ENCODE peak calls at places on chromosome 11, in eight cellular contexts. One of them, this sample, is unnamed.

GRCh38 chr11:3088806-3089205 is 31.6 kb upstream of the CARS1 start:
- DNase-seq in heart left ventricle: no peak
- DNase-seq in fibroblast of mammary gland: no peak
- DNase-seq in transverse colon: no peak
- DNase-seq in RWPE1: no peak
- DNase-seq in neural crest cell: no peak
- DNase-seq in GM10248: peak; percentile 10
- DNase-seq in retinal pigment epithelial cell: no peak
- DNase-seq in this sample: peak; percentile 28

GRCh38 chr11:44777537-44778199 is 50.9 kb downstream of the TSPAN18 start:
- DNase-seq in GM10248: no peak
- DNase-seq in neural crest cell: no peak
- DNase-seq in heart left ventricle: no peak
- DNase-seq in RWPE1: no peak
- DNase-seq in fibroblast of mammary gland: no peak
- DNase-seq in retinal pigment epithelial cell: no peak
- DNase-seq in transverse colon: no peak
- DNase-seq in this sample: no peak

GRCh38 chr11:62104816-62105610 is 18.8 kb upstream of the INCENP start:
- DNase-seq in transverse colon: no peak
- DNase-seq in neural crest cell: no peak
- DNase-seq in GM10248: no peak
- DNase-seq in RWPE1: no peak
- DNase-seq in heart left ventricle: no peak
- DNase-seq in retinal pigment epithelial cell: no peak
- DNase-seq in fibroblast of mammary gland: peak; percentile 86
- DNase-seq in this sample: no peak

GRCh38 chr11:130070109-130070828 is 575 bp downstream of the APLP2 start:
- DNase-seq in RWPE1: peak; percentile 29
- DNase-seq in retinal pigment epithelial cell: no peak
- DNase-seq in GM10248: peak; percentile 62
- DNase-seq in transverse colon: peak; percentile 52
- DNase-seq in neural crest cell: peak; percentile 37
- DNase-seq in fibroblast of mammary gland: no peak
- DNase-seq in heart left ventricle: peak; percentile 42
- DNase-seq in this sample: peak; percentile 75

GRCh38 chr11:62694455-62695167 is 5.3 kb upstream of the LRRN4CL start:
- DNase-seq in transverse colon: peak; percentile 85
- DNase-seq in retinal pigment epithelial cell: no peak
- DNase-seq in heart left ventricle: peak; percentile 90
- DNase-seq in neural crest cell: peak; percentile 74
- DNase-seq in fibroblast of mammary gland: peak; percentile 92
- DNase-seq in GM10248: peak; percentile 82
- DNase-seq in RWPE1: no peak
- DNase-seq in this sample: peak; percentile 84

GRCh38 chr11:122115520-122116343 is at the start of gene BLID:
- DNase-seq in GM10248: no peak
- DNase-seq in fibroblast of mammary gland: peak; percentile 61
- DNase-seq in retinal pigment epithelial cell: no peak
- DNase-seq in heart left ventricle: no peak
- DNase-seq in neural crest cell: peak; percentile 47
- DNase-seq in RWPE1: no peak
- DNase-seq in transverse colon: peak; percentile 19
- DNase-seq in this sample: no peak

GRCh38 chr11:94219771-94220170 is 84.6 kb upstream of the IZUMO1R start:
- DNase-seq in RWPE1: no peak
- DNase-seq in retinal pigment epithelial cell: no peak
- DNase-seq in fibroblast of mammary gland: no peak
- DNase-seq in neural crest cell: no peak
- DNase-seq in transverse colon: no peak
- DNase-seq in GM10248: no peak
- DNase-seq in heart left ventricle: no peak
- DNase-seq in this sample: no peak

GRCh38 chr11:285021-285893 is 3.7 kb upstream of the PGGHG start:
- DNase-seq in heart left ventricle: no peak
- DNase-seq in fibroblast of mammary gland: no peak
- DNase-seq in transverse colon: no peak
- DNase-seq in GM10248: no peak
- DNase-seq in neural crest cell: no peak
- DNase-seq in RWPE1: no peak
- DNase-seq in retinal pigment epithelial cell: no peak
- DNase-seq in this sample: peak; percentile 18

GRCh38 chr11:112563808-112564207 is 303.1 kb upstream of the PLET1 start:
- DNase-seq in transverse colon: no peak
- DNase-seq in retinal pigment epithelial cell: no peak
- DNase-seq in GM10248: no peak
- DNase-seq in RWPE1: no peak
- DNase-seq in fibroblast of mammary gland: no peak
- DNase-seq in heart left ventricle: no peak
- DNase-seq in neural crest cell: no peak
- DNase-seq in this sample: no peak

GRCh38 chr11:47616726-47617416 is 22.7 kb upstream of the C1QTNF4 start:
- DNase-seq in GM10248: peak; percentile 49
- DNase-seq in RWPE1: peak; percentile 30
- DNase-seq in fibroblast of mammary gland: peak; percentile 85
- DNase-seq in transverse colon: peak; percentile 25
- DNase-seq in heart left ventricle: peak; percentile 66
- DNase-seq in neural crest cell: peak; percentile 39
- DNase-seq in retinal pigment epithelial cell: no peak
- DNase-seq in this sample: peak; percentile 55

GRCh38 chr11:77687088-77687487 is 49.5 kb upstream of the CLNS1A start:
- DNase-seq in RWPE1: no peak
- DNase-seq in neural crest cell: no peak
- DNase-seq in retinal pigment epithelial cell: no peak
- DNase-seq in transverse colon: no peak
- DNase-seq in heart left ventricle: no peak
- DNase-seq in fibroblast of mammary gland: no peak
- DNase-seq in GM10248: no peak
- DNase-seq in this sample: no peak

GRCh38 chr11:35978891-35979290 is 35.0 kb downstream of the LDLRAD3 start:
- DNase-seq in GM10248: no peak
- DNase-seq in retinal pigment epithelial cell: no peak
- DNase-seq in neural crest cell: no peak
- DNase-seq in fibroblast of mammary gland: no peak
- DNase-seq in transverse colon: no peak
- DNase-seq in heart left ventricle: no peak
- DNase-seq in RWPE1: no peak
- DNase-seq in this sample: no peak
- TF ChIP-seq CTCF in GM10248: no peak
- TF ChIP-seq CTCF in retinal pigment epithelial cell: no peak
- TF ChIP-seq CTCF in neural crest cell: no peak
- TF ChIP-seq CTCF in fibroblast of mammary gland: no peak
- TF ChIP-seq CTCF in transverse colon: no peak
- TF ChIP-seq CTCF in heart left ventricle: no peak
- TF ChIP-seq CTCF in RWPE1: no peak
- TF ChIP-seq CTCF in this sample: no peak

GRCh38 chr11:68127791-68128681 is 6.8 kb upstream of the CHKA start:
- DNase-seq in GM10248: no peak
- DNase-seq in fibroblast of mammary gland: no peak
- DNase-seq in heart left ventricle: peak; percentile 52
- DNase-seq in transverse colon: peak; percentile 50
- DNase-seq in RWPE1: no peak
- DNase-seq in retinal pigment epithelial cell: no peak
- DNase-seq in neural crest cell: peak; percentile 66
- DNase-seq in this sample: peak; percentile 51
- TF ChIP-seq CTCF in GM10248: no peak
- TF ChIP-seq CTCF in fibroblast of mammary gland: no peak
- TF ChIP-seq CTCF in heart left ventricle: no peak
- TF ChIP-seq CTCF in transverse colon: no peak
- TF ChIP-seq CTCF in RWPE1: no peak
- TF ChIP-seq CTCF in retinal pigment epithelial cell: no peak
- TF ChIP-seq CTCF in neural crest cell: no peak
- TF ChIP-seq CTCF in this sample: no peak

GRCh38 chr11:128506384-128506783 is 81.0 kb downstream of the ETS1 start:
- DNase-seq in retinal pigment epithelial cell: no peak
- DNase-seq in RWPE1: no peak
- DNase-seq in heart left ventricle: no peak
- DNase-seq in fibroblast of mammary gland: peak; percentile 27
- DNase-seq in neural crest cell: no peak
- DNase-seq in transverse colon: no peak
- DNase-seq in GM10248: no peak
- DNase-seq in this sample: no peak
- TF ChIP-seq CTCF in retinal pigment epithelial cell: no peak
- TF ChIP-seq CTCF in RWPE1: no peak
- TF ChIP-seq CTCF in heart left ventricle: no peak
- TF ChIP-seq CTCF in fibroblast of mammary gland: no peak
- TF ChIP-seq CTCF in neural crest cell: no peak
- TF ChIP-seq CTCF in transverse colon: no peak
- TF ChIP-seq CTCF in GM10248: no peak
- TF ChIP-seq CTCF in this sample: no peak

GRCh38 chr11:35144103-35144741 is 5.3 kb downstream of the CD44 start:
- DNase-seq in transverse colon: peak; percentile 64
- DNase-seq in neural crest cell: no peak
- DNase-seq in heart left ventricle: no peak
- DNase-seq in retinal pigment epithelial cell: no peak
- DNase-seq in GM10248: peak; percentile 77
- DNase-seq in RWPE1: peak; percentile 80
- DNase-seq in fibroblast of mammary gland: peak; percentile 75
- DNase-seq in this sample: peak; percentile 60

GRCh38 chr11:35146711-35147110 is 7.7 kb downstream of the CD44 start:
- DNase-seq in heart left ventricle: no peak
- DNase-seq in transverse colon: no peak
- DNase-seq in neural crest cell: no peak
- DNase-seq in retinal pigment epithelial cell: no peak
- DNase-seq in RWPE1: no peak
- DNase-seq in fibroblast of mammary gland: no peak
- DNase-seq in GM10248: no peak
- DNase-seq in this sample: no peak

GRCh38 chr11:35144811-35145210 is 5.8 kb downstream of the CD44 start:
- DNase-seq in GM10248: no peak
- DNase-seq in retinal pigment epithelial cell: no peak
- DNase-seq in RWPE1: no peak
- DNase-seq in fibroblast of mammary gland: peak; percentile 47
- DNase-seq in neural crest cell: no peak
- DNase-seq in transverse colon: no peak
- DNase-seq in heart left ventricle: no peak
- DNase-seq in this sample: no peak

GRCh38 chr11:35146074-35146521 is 7.1 kb downstream of the CD44 start:
- DNase-seq in retinal pigment epithelial cell: no peak
- DNase-seq in neural crest cell: no peak
- DNase-seq in transverse colon: peak; percentile 50
- DNase-seq in GM10248: peak; percentile 48
- DNase-seq in fibroblast of mammary gland: no peak
- DNase-seq in heart left ventricle: no peak
- DNase-seq in RWPE1: peak; percentile 65
- DNase-seq in this sample: peak; percentile 40

GRCh38 chr11:35145249-35145648 is 6.3 kb downstream of the CD44 start:
- DNase-seq in heart left ventricle: no peak
- DNase-seq in neural crest cell: no peak
- DNase-seq in transverse colon: peak; percentile 70
- DNase-seq in retinal pigment epithelial cell: no peak
- DNase-seq in RWPE1: no peak
- DNase-seq in fibroblast of mammary gland: peak; percentile 52
- DNase-seq in GM10248: peak; percentile 69
- DNase-seq in this sample: peak; percentile 73
- TF ChIP-seq CTCF in heart left ventricle: no peak
- TF ChIP-seq CTCF in neural crest cell: no peak
- TF ChIP-seq CTCF in transverse colon: no peak
- TF ChIP-seq CTCF in retinal pigment epithelial cell: no peak
- TF ChIP-seq CTCF in RWPE1: no peak
- TF ChIP-seq CTCF in fibroblast of mammary gland: no peak
- TF ChIP-seq CTCF in GM10248: no peak
- TF ChIP-seq CTCF in this sample: no peak

GRCh38 chr11:9462172-9462799 is 1.5 kb downstream of the ZNF143 start:
- DNase-seq in fibroblast of mammary gland: peak; percentile 16
- DNase-seq in RWPE1: no peak
- DNase-seq in GM10248: no peak
- DNase-seq in transverse colon: no peak
- DNase-seq in retinal pigment epithelial cell: no peak
- DNase-seq in neural crest cell: no peak
- DNase-seq in heart left ventricle: no peak
- DNase-seq in this sample: no peak

GRCh38 chr11:9461068-9461759 is 402 bp downstream of the ZNF143 start:
- DNase-seq in GM10248: peak; percentile 86
- DNase-seq in fibroblast of mammary gland: peak; percentile 90
- DNase-seq in transverse colon: peak; percentile 86
- DNase-seq in RWPE1: peak; percentile 79
- DNase-seq in heart left ventricle: peak; percentile 94
- DNase-seq in retinal pigment epithelial cell: peak; percentile 62
- DNase-seq in neural crest cell: peak; percentile 76
- DNase-seq in this sample: peak; percentile 89

GRCh38 chr11:9461760-9462134 is 935 bp downstream of the ZNF143 start:
- DNase-seq in fibroblast of mammary gland: peak; percentile 33
- DNase-seq in GM10248: no peak
- DNase-seq in transverse colon: no peak
- DNase-seq in heart left ventricle: no peak
- DNase-seq in RWPE1: no peak
- DNase-seq in neural crest cell: no peak
- DNase-seq in retinal pigment epithelial cell: no peak
- DNase-seq in this sample: no peak

GRCh38 chr11:9459573-9460321 is 1.1 kb upstream of the ZNF143 start:
- DNase-seq in neural crest cell: peak; percentile 7
- DNase-seq in transverse colon: peak; percentile 27
- DNase-seq in fibroblast of mammary gland: peak; percentile 75
- DNase-seq in GM10248: no peak
- DNase-seq in heart left ventricle: no peak
- DNase-seq in retinal pigment epithelial cell: peak; percentile 26
- DNase-seq in RWPE1: peak; percentile 9
- DNase-seq in this sample: peak; percentile 29

DNA sequence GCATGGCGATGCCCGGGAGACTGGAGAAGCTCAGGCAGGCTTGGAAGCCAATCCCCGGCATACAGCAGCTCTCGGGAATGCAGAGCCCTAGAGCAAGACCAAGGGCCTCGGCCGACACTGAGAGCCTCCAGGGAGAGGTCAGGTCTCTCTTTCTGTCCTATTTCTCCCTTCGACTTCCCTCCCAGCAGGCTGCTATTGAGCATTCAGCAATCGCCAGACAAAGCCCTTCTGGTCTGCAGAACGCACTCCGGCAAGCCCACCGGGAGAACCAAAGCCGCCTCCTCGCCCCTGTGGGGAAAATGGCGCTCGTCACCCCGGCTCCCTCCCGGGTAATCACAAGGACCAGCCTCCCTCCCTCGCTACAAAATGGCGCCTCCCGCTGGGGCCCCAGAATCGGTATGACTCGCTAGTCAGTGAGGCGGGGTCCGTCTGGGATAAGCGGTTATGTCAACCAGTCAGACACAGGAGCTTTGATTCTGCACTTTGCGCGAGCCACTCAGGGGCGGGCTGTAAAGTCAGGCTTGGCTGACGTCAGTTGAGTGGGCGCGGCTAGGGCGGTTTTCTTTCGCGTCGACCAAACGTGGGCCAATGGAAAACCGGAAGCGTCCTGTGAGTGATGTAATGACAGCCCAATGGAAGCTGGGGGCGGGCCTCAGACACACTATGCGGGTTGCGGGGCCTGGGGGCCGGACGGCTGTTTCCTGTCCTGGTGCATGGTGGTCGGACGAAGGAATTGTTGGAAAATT is at the start of gene ZNF143:
- DNase-seq in GM10248: peak; percentile 95
- DNase-seq in RWPE1: peak; percentile 98
- DNase-seq in heart left ventricle: peak; percentile 100
- DNase-seq in fibroblast of mammary gland: peak; percentile 100
- DNase-seq in neural crest cell: peak; percentile 99
- DNase-seq in transverse colon: peak; percentile 100
- DNase-seq in retinal pigment epithelial cell: peak; percentile 99
- DNase-seq in this sample: peak; percentile 94
- TF ChIP-seq CTCF in GM10248: peak; percentile 45
- TF ChIP-seq CTCF in RWPE1: no peak
- TF ChIP-seq CTCF in heart left ventricle: no peak
- TF ChIP-seq CTCF in fibroblast of mammary gland: no peak
- TF ChIP-seq CTCF in neural crest cell: no peak
- TF ChIP-seq CTCF in transverse colon: no peak
- TF ChIP-seq CTCF in retinal pigment epithelial cell: no peak
- TF ChIP-seq CTCF in this sample: peak; percentile 51

This sample was measured in GM13976.